ENCODE peak calls at places on chromosomes 12 and 14, in six cellular contexts. U is SJSA1, E is uterus, S is left lung, G is pancreas, Z is cardiac muscle cell. W is an unnamed sample.

GRCh38 chr14:56092761-56093160 is 25.4 kb upstream of the PELI2 start:
- DNase-seq in S (no peak), U (no peak), Z (no peak), E (no peak), G (no peak), W (no peak)

GRCh38 chr12:19654630-19655384 is 215.5 kb downstream of the AEBP2 start:
- DNase-seq in E (no peak), Z (no peak), S (no peak), G (no peak), U (peak; percentile 19), W (no peak)

GRCh38 chr12:123142948-123143752 is 7.7 kb downstream of the PITPNM2 start:
- DNase-seq in G (no peak), Z (peak; percentile 16), S (peak; percentile 83), E (no peak), U (no peak), W (no peak)

GRCh38 chr12:1083888-1084262 is 92.9 kb downstream of the ERC1 start:
- DNase-seq in E (peak; percentile 38), S (no peak), Z (peak; percentile 20), U (no peak), G (no peak), W (no peak)

GRCh38 chr12:120474092-120474960 is 4.8 kb upstream of the SRSF9 start:
- DNase-seq in U (no peak), S (no peak), G (no peak), E (peak; percentile 53), Z (no peak), W (peak; percentile 85)

GRCh38 chr14:86521032-86521730 is 991.2 kb downstream of the FLRT2 start:
- DNase-seq in Z (peak; percentile 44), U (no peak), S (no peak), E (no peak), G (no peak), W (no peak)

GRCh38 chr12:25433024-25433423 is 120.1 kb downstream of the LMNTD1 start:
- DNase-seq in G (no peak), U (no peak), E (no peak), Z (no peak), S (no peak), W (no peak)

GRCh38 chr14:105387530-105387922 is 10.8 kb upstream of the TEX22 start:
- DNase-seq in S (no peak), Z (no peak), G (peak; percentile 74), U (no peak), E (no peak), W (peak; percentile 71)

GRCh38 chr12:121819212-121819949 is 15.6 kb downstream of the SETD1B start:
- DNase-seq in S (no peak), E (no peak), G (peak; percentile 70), U (no peak), Z (no peak), W (peak; percentile 58)

GRCh38 chr14:100129161-100129589 is 30.3 kb downstream of the DEGS2 start:
- DNase-seq in S (no peak), Z (no peak), U (no peak), E (no peak), G (no peak), W (no peak)

GRCh38 chr14:100132161-100132902 is 27.1 kb downstream of the DEGS2 start:
- DNase-seq in S (peak; percentile 57), Z (no peak), E (peak; percentile 83), U (no peak), G (no peak), W (no peak)

GRCh38 chr14:100132903-100133510 is 26.4 kb downstream of the DEGS2 start:
- DNase-seq in S (no peak), G (no peak), U (no peak), Z (no peak), E (no peak), W (no peak)

GRCh38 chr14:100130471-100130870 is 29.0 kb downstream of the DEGS2 start:
- DNase-seq in E (no peak), G (no peak), Z (no peak), S (no peak), U (no peak), W (no peak)

DNA sequence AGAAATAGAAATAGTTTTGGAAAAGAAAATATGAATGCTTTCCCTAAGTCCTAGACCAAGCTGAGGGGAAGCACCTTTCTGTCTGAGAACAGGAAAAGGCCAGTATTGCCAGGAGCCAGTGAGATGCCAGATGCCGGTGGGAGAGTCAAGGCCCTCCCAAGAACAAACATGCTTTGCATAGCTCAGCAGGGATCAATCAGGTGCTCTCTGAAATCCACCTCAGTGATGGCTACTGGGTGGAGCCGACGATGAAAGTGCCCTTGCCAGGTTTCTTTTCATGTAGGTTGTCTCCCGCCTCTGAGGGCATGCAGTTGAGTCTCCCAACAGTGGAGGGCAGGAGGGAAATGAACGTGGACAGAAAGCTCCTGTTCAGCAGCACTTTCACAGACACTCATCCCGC is 28.3 kb downstream of the DEGS2 start:
- DNase-seq in Z (no peak), G (no peak), S (no peak), E (no peak), U (no peak), W (no peak)
- H3K36me3 ChIP-seq in Z (peaks cover 9% of the 10 kb centered on the region), G (no peaks in the 10 kb centered on the region), S (peaks cover 84% of the 10 kb centered on the region), E (no peaks in the 10 kb centered on the region), U (no peaks in the 10 kb centered on the region), W (peaks cover 3% of the 10 kb centered on the region)

DNA sequence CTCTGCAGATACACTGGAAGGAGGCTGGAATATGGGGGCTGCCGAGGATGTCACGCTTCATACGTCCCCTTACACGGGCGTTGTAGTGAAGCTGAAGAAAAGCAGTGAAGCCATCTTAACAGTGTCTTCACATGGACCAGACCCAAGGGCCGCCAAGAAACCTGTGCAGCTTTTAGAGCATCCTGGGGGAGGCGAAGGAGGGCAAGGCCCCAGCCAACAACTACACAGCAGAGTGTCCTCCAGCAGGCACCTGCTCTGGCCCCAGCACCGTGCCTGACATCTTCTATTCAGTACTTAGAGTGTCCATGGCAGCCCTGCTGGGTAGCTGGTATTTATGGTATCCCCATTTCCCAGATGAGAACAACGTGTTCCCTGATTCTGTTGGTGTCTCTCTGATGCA is 48.9 kb upstream of the RIN3 start:
- DNase-seq in U (no peak), G (no peak), E (no peak), S (no peak), Z (no peak), W (no peak)
- H3K4me3 ChIP-seq in U (no peak overlapping the region), G (no peak overlapping the region), E (no peak overlapping the region), S (no peak overlapping the region), Z (no peak overlapping the region), W (no peak overlapping the region)

GRCh38 chr14:53842938-53843337 is 113.7 kb downstream of the BMP4 start:
- DNase-seq in U (peak; percentile 22), Z (no peak), G (no peak), E (no peak), S (no peak), W (no peak)
- H3K4me1 ChIP-seq in U (peaks cover 10% of the 10 kb centered on the region), Z (no peaks in the 10 kb centered on the region), G (no peaks in the 10 kb centered on the region), E (no peaks in the 10 kb centered on the region), S (no peaks in the 10 kb centered on the region), W (peaks cover 56% of the 10 kb centered on the region)

GRCh38 chr14:34569750-34570149 is 30.2 kb upstream of the EAPP start:
- DNase-seq in S (no peak), Z (no peak), E (no peak), U (no peak), G (no peak), W (no peak)
- H3K36me3 ChIP-seq in S (peaks cover 99% of the 10 kb centered on the region), Z (peaks cover 40% of the 10 kb centered on the region), E (no peaks in the 10 kb centered on the region), U (peaks cover 51% of the 10 kb centered on the region), G (no peaks in the 10 kb centered on the region), W (peaks cover 97% of the 10 kb centered on the region)

DNA sequence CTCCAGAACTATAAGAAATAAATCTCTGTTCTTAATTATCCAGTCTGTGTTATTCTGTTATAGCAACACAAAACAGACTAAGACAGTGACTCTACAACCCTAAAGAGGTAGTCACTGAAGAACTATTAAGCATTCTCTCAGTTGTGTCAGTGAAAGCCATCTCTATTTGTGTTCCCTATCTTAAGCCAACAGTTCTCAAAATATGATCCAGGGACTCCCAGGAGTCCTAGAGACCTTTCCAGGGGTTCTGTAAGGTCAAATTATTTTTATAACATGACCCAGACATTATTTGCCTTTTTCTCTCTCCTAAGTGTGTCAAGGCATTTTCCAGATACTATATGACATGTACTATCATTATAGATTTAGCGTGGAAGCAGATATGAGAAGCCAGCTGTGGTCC is 315.7 kb downstream of the RGS6 start:
- DNase-seq in E (no peak), S (no peak), Z (no peak), G (no peak), U (no peak), W (no peak)
- H3K4me3 ChIP-seq in E (no peak overlapping the region), S (no peak overlapping the region), Z (no peak overlapping the region), G (no peak overlapping the region), U (no peak overlapping the region), W (no peak overlapping the region)

DNA sequence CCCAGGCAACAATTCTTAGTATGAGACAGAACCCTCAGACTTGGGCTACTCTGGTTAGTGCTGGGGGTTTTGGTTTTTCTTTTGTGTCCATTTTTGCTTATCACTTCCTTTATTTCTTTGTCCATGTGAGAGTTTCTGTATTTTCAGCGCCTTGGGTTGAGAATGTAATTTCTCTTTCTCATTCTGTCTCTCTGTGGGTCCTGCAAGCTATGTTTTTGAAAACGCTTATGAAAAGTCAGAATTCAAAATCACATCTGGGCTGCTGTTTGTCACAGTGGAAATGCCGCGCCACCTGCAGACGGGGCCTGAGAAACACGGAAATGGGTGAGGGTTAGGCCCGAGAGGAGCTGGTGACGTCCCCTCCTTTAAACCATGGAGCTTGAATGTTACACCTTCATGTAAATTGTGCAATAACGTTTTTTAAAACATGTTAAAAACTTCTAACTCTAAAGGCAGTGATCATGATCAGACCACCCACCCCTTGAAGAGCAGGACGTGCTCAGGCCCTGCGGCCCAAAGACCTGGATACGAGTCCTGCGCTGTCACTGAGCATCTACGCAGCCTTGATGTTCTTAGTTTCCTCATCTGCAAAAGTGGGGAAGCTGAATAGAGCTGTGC is 26.1 kb downstream of the JDP2 start:
- DNase-seq in G (no peak), E (no peak), Z (no peak), S (no peak), U (no peak), W (no peak)
- H3K4me1 ChIP-seq in G (peaks cover 46% of the 10 kb centered on the region), E (peaks cover 36% of the 10 kb centered on the region), Z (peaks cover 27% of the 10 kb centered on the region), S (peaks cover 98% of the 10 kb centered on the region), U (peaks cover 51% of the 10 kb centered on the region), W (peaks cover 37% of the 10 kb centered on the region)

DNA sequence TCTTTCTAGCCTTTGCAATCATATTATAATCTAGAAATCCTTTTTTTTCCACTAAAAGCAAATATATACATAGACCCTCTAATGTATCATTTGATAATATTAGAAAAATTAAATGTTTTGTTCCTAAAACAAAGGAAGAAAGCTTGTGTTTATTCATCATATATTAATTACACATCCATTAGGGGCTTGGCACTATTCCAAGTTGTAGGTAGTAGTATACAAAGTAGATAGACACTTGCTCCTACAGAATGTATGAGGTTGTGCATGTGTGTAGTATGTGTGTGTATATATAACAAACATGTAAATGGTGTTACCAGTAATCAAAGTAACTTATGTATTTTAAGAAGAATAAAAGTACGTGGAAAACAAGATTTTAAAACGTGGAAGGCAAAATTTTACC is 15.0 kb upstream of the KCNMB4 start:
- DNase-seq in U (no peak), S (no peak), G (no peak), E (no peak), Z (no peak), W (no peak)
- H3K36me3 ChIP-seq in U (peaks cover 15% of the 10 kb centered on the region), S (peaks cover 31% of the 10 kb centered on the region), G (peaks cover 4% of the 10 kb centered on the region), E (no peaks in the 10 kb centered on the region), Z (peaks cover 33% of the 10 kb centered on the region), W (peaks cover 51% of the 10 kb centered on the region)

GRCh38 chr12:68638721-68639395 is 28.2 kb downstream of the RAP1B start:
- DNase-seq in U (no peak), Z (no peak), G (no peak), E (no peak), S (no peak), W (no peak)
- H3K4me3 ChIP-seq in U (no peak overlapping the region), Z (no peak overlapping the region), G (no peak overlapping the region), E (no peak overlapping the region), S (no peak overlapping the region), W (no peak overlapping the region)

GRCh38 chr12:132551271-132552120 is 58.9 kb downstream of the LRCOL1 start:
- DNase-seq in U (no peak), S (no peak), E (no peak), G (no peak), Z (no peak), W (no peak)
- H3K4me1 ChIP-seq in U (no peaks in the 10 kb centered on the region), S (no peaks in the 10 kb centered on the region), E (no peaks in the 10 kb centered on the region), G (no peaks in the 10 kb centered on the region), Z (peaks cover 4% of the 10 kb centered on the region), W (no peaks in the 10 kb centered on the region)